ENCODE peak calls at places on chromosomes 12 and 14, in four cellular contexts. U is SK-N-SH, Y is HepG2, M is H1. R is an unnamed sample.

GRCh38 chr12:47818701-47819543 is 781 bp downstream of the HDAC7 start:
- DNase-seq in U (peak), Y (peak), M (peak), R (no peak)

GRCh38 chr12:49023812-49024211 is 5.2 kb upstream of the PRKAG1 start:
- DNase-seq in U (no peak), Y (no peak), M (no peak), R (no peak)

GRCh38 chr12:65778268-65779090 is 45.8 kb upstream of the HMGA2 start:
- DNase-seq in U (no peak), Y (no peak), M (no peak), R (no peak)

GRCh38 chr14:67815573-67816235 is 686 bp downstream of the ZFYVE26 start:
- DNase-seq in U (no peak), Y (no peak), M (no peak), R (no peak)

GRCh38 chr12:40469736-40470135 is 222.5 kb upstream of the CNTN1 start:
- DNase-seq in U (peak), Y (no peak), M (no peak), R (no peak)

GRCh38 chr12:41663487-41664258 is 475.6 kb downstream of the PDZRN4 start:
- DNase-seq in U (peak), Y (peak), M (no peak), R (no peak)

GRCh38 chr12:108635997-108636808 is 2.5 kb upstream of the SELPLG start:
- DNase-seq in U (no peak), Y (no peak), M (no peak), R (no peak)

GRCh38 chr12:96502477-96502876 is 13.1 kb downstream of the CFAP54 start:
- DNase-seq in U (no peak), Y (no peak), M (no peak), R (no peak)

GRCh38 chr14:23559921-23560520 is 4.0 kb downstream of the THTPA start:
- DNase-seq in U (no peak), Y (no peak), M (no peak), R (no peak)

GRCh38 chr12:50918584-50919316 is 33.6 kb upstream of the HIGD1C start:
- DNase-seq in U (no peak), Y (no peak), M (no peak), R (no peak)

GRCh38 chr14:58808828-58809227 is 171.1 kb downstream of the DACT1 start:
- DNase-seq in U (no peak), Y (no peak), M (no peak), R (no peak)

GRCh38 chr14:57136669-57137068 is 132.0 kb downstream of the EXOC5 start:
- DNase-seq in U (no peak), Y (no peak), M (peak), R (no peak)

GRCh38 chr12:104501641-104502040 is 44.9 kb downstream of the CHST11 start:
- DNase-seq in U (no peak), Y (no peak), M (no peak), R (no peak)

GRCh38 chr12:75599061-75599460 is 87.7 kb upstream of the KRR1 start:
- DNase-seq in U (no peak), Y (no peak), M (no peak), R (no peak)

GRCh38 chr14:31122921-31123320 is 84.7 kb downstream of the HECTD1 start:
- DNase-seq in U (no peak), Y (no peak), M (no peak), R (no peak)

GRCh38 chr12:122123051-122123760 is 44.6 kb downstream of the MLXIP start:
- DNase-seq in U (peak), Y (peak), M (peak), R (peak)

GRCh38 chr12:42085596-42085995 is 59.1 kb downstream of the GXYLT1 start:
- DNase-seq in U (no peak), Y (no peak), M (no peak), R (no peak)

GRCh38 chr12:88255224-88255623 is 113.1 kb downstream of the TMTC3 start:
- DNase-seq in U (no peak), Y (no peak), M (no peak), R (no peak)

GRCh38 chr12:113239288-113239771 is 18.1 kb downstream of the TPCN1 start:
- DNase-seq in U (no peak), Y (no peak), M (no peak), R (no peak)

GRCh38 chr12:26112703-26113147 is 12.1 kb downstream of the BHLHE41 start:
- DNase-seq in U (no peak), Y (no peak), M (no peak), R (no peak)

GRCh38 chr12:119911147-119911546 is 34.0 kb upstream of the CIT start:
- DNase-seq in U (no peak), Y (no peak), M (no peak), R (no peak)

GRCh38 chr12:15393995-15394394 is 71.7 kb downstream of the PTPRO start:
- DNase-seq in U (no peak), Y (no peak), M (no peak), R (no peak)

GRCh38 chr14:49196327-49196726 is 389.9 kb downstream of the RPS29 start:
- DNase-seq in U (no peak), Y (no peak), M (no peak), R (no peak)

GRCh38 chr14:104598461-104599273 is 5.9 kb downstream of the TMEM179 start:
- DNase-seq in U (peak), Y (no peak), M (no peak), R (peak)

GRCh38 chr12:117124421-117125274 is 25.4 kb upstream of the TESC start:
- DNase-seq in U (no peak), Y (peak), M (no peak), R (no peak)

GRCh38 chr14:98932436-98933325 is 339.3 kb downstream of the BCL11B start:
- DNase-seq in U (no peak), Y (no peak), M (no peak), R (no peak)

GRCh38 chr12:105983622-105984325 is 155.0 kb downstream of the NUAK1 start:
- DNase-seq in U (no peak), Y (no peak), M (no peak), R (no peak)

GRCh38 chr12:48454675-48455074 is 17.7 kb upstream of the ANP32D start:
- DNase-seq in U (no peak), Y (peak), M (no peak), R (no peak)

GRCh38 chr12:92051441-92051840 is 94.2 kb downstream of the BTG1 start:
- DNase-seq in U (no peak), Y (no peak), M (no peak), R (no peak)

GRCh38 chr14:51554953-51555352 is 96.8 kb upstream of the FRMD6 start:
- DNase-seq in U (no peak), Y (no peak), M (no peak), R (no peak)

GRCh38 chr12:27478949-27479348 is 32.4 kb downstream of the SMCO2 start:
- DNase-seq in U (no peak), Y (no peak), M (no peak), R (no peak)

GRCh38 chr12:131085816-131086591 is 132.3 kb downstream of the ADGRD1 start:
- DNase-seq in U (no peak), Y (no peak), M (no peak), R (no peak)
- TF ChIP-seq TAF1 in U (no peak), Y (no peak), M (no peak), R (no peak)

GRCh38 chr14:36510874-36511273 is 9.2 kb downstream of the NKX2-1 start:
- DNase-seq in U (no peak), Y (no peak), M (no peak), R (no peak)
- TF ChIP-seq POLR2AphosphoS5 in U (no peak), Y (no peak), M (no peak), R (no peak)

GRCh38 chr14:47297374-47297773 is 378.0 kb downstream of the MDGA2 start:
- DNase-seq in U (no peak), Y (no peak), M (no peak), R (no peak)

GRCh38 chr14:47302121-47302520 is 373.3 kb downstream of the MDGA2 start:
- DNase-seq in U (no peak), Y (no peak), M (no peak), R (no peak)

DNA sequence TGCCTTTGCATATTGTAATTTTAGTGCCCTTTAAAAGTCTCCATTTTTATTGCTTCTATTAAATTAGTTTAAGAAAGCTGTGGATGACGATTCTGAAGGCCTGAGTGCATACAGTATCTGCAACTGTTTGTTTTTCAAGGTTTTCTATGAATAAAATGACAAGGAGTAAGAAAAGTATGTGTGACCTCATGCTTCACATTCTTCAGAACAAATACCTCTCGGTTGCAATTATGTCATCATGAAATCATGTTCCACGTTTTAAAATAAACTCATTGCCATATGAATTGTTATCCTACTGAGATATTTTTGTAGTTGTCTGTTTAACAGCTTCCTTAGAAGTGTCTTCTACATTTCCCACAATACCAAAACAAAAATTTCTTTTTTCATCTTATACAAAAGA is 374.6 kb downstream of the MDGA2 start:
- DNase-seq in U (no peak), Y (no peak), M (no peak), R (no peak)
- TF ChIP-seq TAF1 in U (no peak), Y (no peak), M (no peak), R (no peak)

GRCh38 chr14:74299061-74299545 is 3.6 kb downstream of the ABCD4 start:
- DNase-seq in U (no peak), Y (no peak), M (no peak), R (no peak)
- TF ChIP-seq POLR2AphosphoS5 in U (no peak), Y (no peak), M (no peak), R (no peak)

DNA sequence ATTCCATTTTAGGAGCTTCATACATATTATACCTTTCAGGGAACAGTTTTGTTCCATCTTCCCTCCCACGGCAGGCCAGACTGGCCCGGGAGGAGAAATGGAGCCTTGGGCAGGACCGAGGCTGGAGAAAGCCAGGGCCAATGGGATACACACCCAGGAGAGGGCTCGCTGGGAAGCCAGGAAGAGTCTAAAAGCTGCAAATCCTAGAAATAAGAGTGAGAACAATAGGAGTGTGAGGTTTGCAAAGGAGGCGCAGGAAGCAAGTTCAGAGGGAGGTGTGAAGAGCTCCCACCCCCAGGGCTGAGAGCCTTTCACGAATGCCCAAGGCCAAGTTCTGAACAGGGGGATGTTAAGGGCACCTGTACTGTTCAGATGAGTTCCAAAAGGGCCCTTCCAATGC is 67.5 kb upstream of the CPSF6 start:
- DNase-seq in U (no peak), Y (no peak), M (no peak), R (no peak)
- TF ChIP-seq TAF1 in U (no peak), Y (no peak), M (no peak), R (no peak)

GRCh38 chr14:74018029-74018703 is 922 bp downstream of the ENTPD5 start:
- DNase-seq in U (no peak), Y (peak), M (no peak), R (no peak)

GRCh38 chr14:74014299-74014698 is 4.8 kb downstream of the ENTPD5 start:
- DNase-seq in U (no peak), Y (peak), M (no peak), R (no peak)

GRCh38 chr14:74018704-74019407 is at the start of the genes BBOF1 and ENTPD5:
- DNase-seq in U (peak), Y (peak), M (peak), R (peak)

GRCh38 chr14:74015965-74016364 is 3.1 kb downstream of the ENTPD5 start:
- DNase-seq in U (no peak), Y (no peak), M (no peak), R (no peak)

GRCh38 chr14:74015178-74015577 is 3.9 kb downstream of the ENTPD5 start:
- DNase-seq in U (no peak), Y (no peak), M (no peak), R (no peak)
- TF ChIP-seq POLR2AphosphoS5 in U (no peak), Y (no peak), M (no peak), R (no peak)

GRCh38 chr14:94748667-94749347 is 21.1 kb downstream of the GSC start:
- DNase-seq in U (peak), Y (peak), M (peak), R (no peak)
- TF ChIP-seq TAF1 in U (no peak), Y (no peak), M (no peak), R (no peak)

GRCh38 chr12:29402437-29402836 is 21.5 kb upstream of the ERGIC2 start:
- DNase-seq in U (no peak), Y (no peak), M (no peak), R (no peak)

GRCh38 chr12:29395356-29395755 is 14.4 kb upstream of the ERGIC2 start:
- DNase-seq in U (no peak), Y (no peak), M (no peak), R (no peak)

GRCh38 chr12:29398495-29398894 is 17.5 kb upstream of the ERGIC2 start:
- DNase-seq in U (no peak), Y (no peak), M (no peak), R (no peak)

DNA sequence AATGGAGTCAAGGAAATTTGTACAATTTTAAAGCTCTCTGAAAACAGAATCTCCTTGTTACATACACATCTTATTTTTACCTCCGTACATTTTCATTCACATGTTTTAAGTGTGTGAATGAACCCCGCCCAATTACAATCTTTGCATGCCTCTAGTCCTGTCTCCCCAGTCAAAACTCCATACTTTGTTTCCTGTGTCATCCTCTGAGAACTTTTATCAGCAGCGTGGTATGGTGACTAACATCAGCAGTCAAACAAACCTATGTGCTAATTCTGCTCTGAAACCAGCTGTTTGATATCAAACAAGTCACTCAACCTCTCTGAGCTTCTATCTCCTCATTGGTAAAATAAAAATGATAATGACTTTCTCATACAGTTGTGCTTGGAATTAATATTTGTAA is 15.8 kb upstream of the ERGIC2 start:
- DNase-seq in U (no peak), Y (no peak), M (no peak), R (no peak)
- TF ChIP-seq POLR2AphosphoS5 in U (no peak), Y (no peak), M (no peak), R (no peak)

GRCh38 chr12:22380029-22380428 is 45.5 kb upstream of the ST8SIA1 start:
- DNase-seq in U (no peak), Y (no peak), M (no peak), R (no peak)
- TF ChIP-seq TAF1 in U (no peak), Y (no peak), M (no peak), R (no peak)

DNA sequence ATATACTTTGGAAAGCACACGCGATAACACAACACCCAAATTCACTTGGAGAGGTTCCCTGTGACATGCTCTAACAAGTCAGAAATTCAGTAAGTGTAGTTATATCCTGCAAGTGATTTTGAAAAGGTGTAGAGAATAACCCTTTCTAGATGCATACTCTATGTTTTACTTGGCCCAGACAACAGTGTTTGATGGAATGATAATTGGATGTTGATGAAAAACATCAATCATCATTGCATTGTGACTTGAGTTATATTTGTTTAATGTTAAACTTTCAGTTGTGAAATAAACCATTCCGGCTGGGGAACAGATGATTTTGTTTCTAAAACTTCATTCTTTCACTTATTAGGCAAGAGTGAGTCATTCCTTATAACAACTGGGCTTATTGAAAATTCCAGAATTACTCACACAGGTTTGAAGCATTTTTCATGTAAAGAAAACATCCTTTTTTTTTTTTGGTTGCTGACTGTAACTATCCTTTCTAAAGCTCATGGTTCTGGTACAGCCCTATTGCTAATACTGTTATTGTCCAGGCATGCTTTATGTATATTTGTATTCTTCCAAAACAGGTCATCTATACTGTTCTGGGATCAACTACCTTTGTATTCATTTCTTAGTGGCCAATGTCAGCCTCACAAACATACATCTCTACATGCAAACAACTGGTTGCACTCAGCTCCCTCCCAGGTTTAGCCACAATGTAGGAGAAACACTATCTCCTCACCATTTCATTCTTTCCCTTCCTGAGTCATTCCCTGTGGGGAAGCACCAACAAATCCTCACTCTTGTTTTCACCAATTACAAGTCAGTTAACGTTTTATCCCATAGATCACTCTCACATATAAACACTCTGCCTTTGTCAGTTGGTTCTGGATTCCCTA is 121.2 kb upstream of the LRIG3 start:
- DNase-seq in U (no peak), Y (no peak), M (no peak), R (no peak)
- TF ChIP-seq POLR2AphosphoS5 in U (peak), Y (no peak), M (no peak), R (no peak)

R was measured in GM12891.